ENCODE peak calls at places on chromosomes 11 and 22, in five cellular contexts. One of them, this sample, is unnamed.

GRCh38 chr11:115587718-115588342 is 83.6 kb upstream of the CADM1 start:
- DNase-seq in hepatic stellate cell: no peak
- DNase-seq in cardiac muscle cell: no peak
- DNase-seq in NB4: no peak
- DNase-seq in NAMALWA: no peak
- DNase-seq in this sample: no peak

GRCh38 chr11:76744186-76745058 is 38.7 kb upstream of the TSKU start:
- DNase-seq in hepatic stellate cell: no peak
- DNase-seq in cardiac muscle cell: no peak
- DNase-seq in NB4: no peak
- DNase-seq in NAMALWA: no peak
- DNase-seq in this sample: no peak

GRCh38 chr22:41048791-41049717 is 43.3 kb upstream of the EP300 start:
- DNase-seq in hepatic stellate cell: peak
- DNase-seq in cardiac muscle cell: peak
- DNase-seq in NB4: no peak
- DNase-seq in NAMALWA: no peak
- DNase-seq in this sample: no peak

GRCh38 chr11:110065189-110065588 is 28.0 kb upstream of the ZC3H12C start:
- DNase-seq in hepatic stellate cell: no peak
- DNase-seq in cardiac muscle cell: no peak
- DNase-seq in NB4: no peak
- DNase-seq in NAMALWA: no peak
- DNase-seq in this sample: no peak

GRCh38 chr11:44003736-44004451 is 43.9 kb upstream of the ACCSL start:
- DNase-seq in hepatic stellate cell: no peak
- DNase-seq in cardiac muscle cell: no peak
- DNase-seq in NB4: no peak
- DNase-seq in NAMALWA: no peak
- DNase-seq in this sample: no peak

GRCh38 chr11:125410091-125410490 is 86.0 kb downstream of the FEZ1 start:
- DNase-seq in hepatic stellate cell: peak
- DNase-seq in cardiac muscle cell: no peak
- DNase-seq in NB4: no peak
- DNase-seq in NAMALWA: no peak
- DNase-seq in this sample: no peak

GRCh38 chr11:87754685-87755084 is 420.6 kb downstream of the RAB38 start:
- DNase-seq in hepatic stellate cell: no peak
- DNase-seq in cardiac muscle cell: no peak
- DNase-seq in NB4: no peak
- DNase-seq in NAMALWA: no peak
- DNase-seq in this sample: no peak

GRCh38 chr11:78995166-78995565 is 420.5 kb upstream of the NARS2 start:
- DNase-seq in hepatic stellate cell: no peak
- DNase-seq in cardiac muscle cell: peak
- DNase-seq in NB4: no peak
- DNase-seq in NAMALWA: no peak
- DNase-seq in this sample: no peak

GRCh38 chr11:70736461-70736860 is 338.1 kb downstream of the CTTN start:
- DNase-seq in hepatic stellate cell: no peak
- DNase-seq in cardiac muscle cell: no peak
- DNase-seq in NB4: no peak
- DNase-seq in NAMALWA: no peak
- DNase-seq in this sample: no peak

GRCh38 chr11:27174672-27175210 is 134.1 kb downstream of the BBOX1 start:
- DNase-seq in hepatic stellate cell: no peak
- DNase-seq in cardiac muscle cell: no peak
- DNase-seq in NB4: no peak
- DNase-seq in NAMALWA: no peak
- DNase-seq in this sample: no peak

GRCh38 chr11:120027546-120028180 is 110.2 kb downstream of the TRIM29 start:
- DNase-seq in hepatic stellate cell: no peak
- DNase-seq in cardiac muscle cell: no peak
- DNase-seq in NB4: no peak
- DNase-seq in NAMALWA: no peak
- DNase-seq in this sample: no peak

GRCh38 chr22:32957093-32957835 is 100.9 kb downstream of the SYN3 start:
- DNase-seq in hepatic stellate cell: no peak
- DNase-seq in cardiac muscle cell: no peak
- DNase-seq in NB4: no peak
- DNase-seq in NAMALWA: no peak
- DNase-seq in this sample: no peak

GRCh38 chr22:39665229-39665628 is 94.7 kb downstream of the CACNA1I start:
- DNase-seq in hepatic stellate cell: peak
- DNase-seq in cardiac muscle cell: no peak
- DNase-seq in NB4: no peak
- DNase-seq in NAMALWA: no peak
- DNase-seq in this sample: no peak

GRCh38 chr22:22803285-22803853 is 84.2 kb upstream of the IGLL5 start:
- DNase-seq in hepatic stellate cell: no peak
- DNase-seq in cardiac muscle cell: no peak
- DNase-seq in NB4: no peak
- DNase-seq in NAMALWA: no peak
- DNase-seq in this sample: no peak

GRCh38 chr11:95266751-95267374 is 35.9 kb upstream of the SESN3 start:
- DNase-seq in hepatic stellate cell: no peak
- DNase-seq in cardiac muscle cell: no peak
- DNase-seq in NB4: no peak
- DNase-seq in NAMALWA: no peak
- DNase-seq in this sample: no peak

GRCh38 chr11:35412285-35412684 is 7.1 kb downstream of the SLC1A2 start:
- DNase-seq in hepatic stellate cell: peak
- DNase-seq in cardiac muscle cell: peak
- DNase-seq in NB4: peak
- DNase-seq in NAMALWA: no peak
- DNase-seq in this sample: no peak

GRCh38 chr22:46845281-46846153 is 83.1 kb downstream of the TBC1D22A start:
- DNase-seq in hepatic stellate cell: peak
- DNase-seq in cardiac muscle cell: no peak
- DNase-seq in NB4: no peak
- DNase-seq in NAMALWA: no peak
- DNase-seq in this sample: no peak

GRCh38 chr22:35170716-35171697 is 86.3 kb upstream of the HMGXB4 start:
- DNase-seq in hepatic stellate cell: no peak
- DNase-seq in cardiac muscle cell: no peak
- DNase-seq in NB4: no peak
- DNase-seq in NAMALWA: no peak
- DNase-seq in this sample: no peak

GRCh38 chr22:44677299-44678244 is 24.4 kb upstream of the PRR5 start:
- DNase-seq in hepatic stellate cell: no peak
- DNase-seq in cardiac muscle cell: no peak
- DNase-seq in NB4: no peak
- DNase-seq in NAMALWA: no peak
- DNase-seq in this sample: no peak

This sample was measured in OCI-LY7.